ENCODE peak calls at places on chromosomes 16 and 17, in nine cellular contexts. B, A, Q, S, I, Y, F, Z and N are unnamed samples.
A peak's percentile ranks its signal among the peaks of the same experiment; 100 is the strongest.

GRCh38 chr17:5508855-5509254 is 22.5 kb downstream of the MIS12 start:
- DNase-seq in B (peak; percentile 94), A (no peak), Q (no peak), S (no peak), I (no peak), Y (no peak), F (no peak), Z (no peak), N (no peak)

GRCh38 chr17:31172388-31172787 is 77.6 kb downstream of the NF1 start:
- DNase-seq in B (no peak), A (no peak), Q (no peak), S (no peak), I (no peak), Y (no peak), F (no peak), Z (no peak), N (no peak)

GRCh38 chr16:70480127-70481105 is 26.0 kb downstream of the FCSK start:
- DNase-seq in B (no peak), A (no peak), Q (no peak), S (no peak), I (no peak), Y (no peak), F (no peak), Z (no peak), N (no peak)

GRCh38 chr17:44439168-44439567 is 49.7 kb upstream of the ITGA2B start:
- DNase-seq in B (no peak), A (no peak), Q (no peak), S (no peak), I (no peak), Y (no peak), F (no peak), Z (no peak), N (no peak)

GRCh38 chr17:40600486-40601046 is 35.3 kb upstream of the CCR7 start:
- DNase-seq in B (no peak), A (no peak), Q (no peak), S (no peak), I (no peak), Y (no peak), F (no peak), Z (no peak), N (no peak)

GRCh38 chr16:14364386-14365199 is 265.5 kb downstream of the PARN start:
- DNase-seq in B (peak; percentile 83), A (no peak), Q (no peak), S (no peak), I (no peak), Y (no peak), F (no peak), Z (no peak), N (no peak)

GRCh38 chr17:31511176-31511540 is 119.7 kb downstream of the RAB11FIP4 start:
- DNase-seq in B (no peak), A (no peak), Q (no peak), S (no peak), I (peak; percentile 75), Y (peak; percentile 86), F (no peak), Z (no peak), N (no peak)

GRCh38 chr17:19318611-19319010 is 43.9 kb downstream of the B9D1 start:
- DNase-seq in B (no peak), A (peak; percentile 8), Q (no peak), S (no peak), I (no peak), Y (no peak), F (no peak), Z (no peak), N (no peak)

GRCh38 chr16:27174007-27174406 is 29.3 kb upstream of the KDM8 start:
- DNase-seq in B (no peak), A (no peak), Q (no peak), S (no peak), I (peak; percentile 45), Y (no peak), F (peak; percentile 71), Z (no peak), N (no peak)

GRCh38 chr16:2610781-2611498 is 71.4 kb upstream of the KCTD5 start:
- DNase-seq in B (no peak), A (no peak), Q (no peak), S (no peak), I (no peak), Y (no peak), F (no peak), Z (no peak), N (no peak)

GRCh38 chr16:5633845-5634440 is 536.3 kb upstream of the EEF2KMT start:
- DNase-seq in B (peak; percentile 0), A (no peak), Q (no peak), S (no peak), I (no peak), Y (no peak), F (no peak), Z (no peak), N (no peak)

GRCh38 chr17:43905400-43905984 is 1.8 kb downstream of the MPP2 start:
- DNase-seq in B (no peak), A (no peak), Q (no peak), S (no peak), I (no peak), Y (no peak), F (no peak), Z (no peak), N (no peak)

GRCh38 chr17:75853410-75853809 is 1.7 kb downstream of the WBP2 start:
- DNase-seq in B (peak; percentile 86), A (peak; percentile 74), Q (no peak), S (no peak), I (no peak), Y (no peak), F (no peak), Z (peak; percentile 73), N (no peak)

GRCh38 chr17:12579245-12579644 is 86.4 kb upstream of the MYOCD start:
- DNase-seq in B (no peak), A (no peak), Q (no peak), S (no peak), I (no peak), Y (no peak), F (no peak), Z (no peak), N (no peak)

DNA sequence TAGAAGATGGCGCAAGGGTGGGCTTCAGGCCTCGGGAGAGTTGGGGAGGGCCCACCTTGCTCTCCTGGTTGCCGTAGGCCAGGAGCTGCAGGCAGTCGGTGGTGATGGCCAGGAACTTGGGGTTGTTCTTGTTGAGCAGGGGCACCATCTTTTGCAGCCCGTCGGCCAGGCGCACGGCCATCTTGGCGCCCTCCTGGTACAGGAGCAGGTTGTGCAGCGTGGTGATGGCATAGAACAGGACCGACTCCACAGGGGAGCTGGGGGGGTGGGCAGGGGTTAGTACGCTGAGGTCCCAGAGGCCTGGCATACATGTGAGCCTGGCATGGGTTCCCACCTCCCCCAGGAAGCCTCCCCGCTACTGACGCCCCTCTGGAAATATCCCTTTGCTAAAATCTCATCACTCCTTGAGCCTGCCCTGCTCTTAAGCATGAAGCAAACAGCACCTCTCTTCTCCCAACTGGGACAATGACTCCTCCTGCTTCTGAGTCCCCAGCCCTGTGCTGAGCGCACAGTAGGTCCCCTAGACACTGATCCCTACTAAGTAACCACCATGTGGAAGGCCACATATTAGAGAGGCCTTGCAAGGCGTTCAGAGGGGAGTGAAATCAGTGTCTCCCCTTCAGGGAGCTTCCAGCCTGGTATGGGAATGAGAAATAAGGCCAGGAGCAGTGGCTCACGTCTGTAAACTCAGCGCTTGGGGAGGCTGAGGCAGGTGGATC is 19.0 kb downstream of the JUP start:
- DNase-seq in B (no peak), A (no peak), Q (no peak), S (no peak), I (no peak), Y (no peak), F (no peak), Z (no peak), N (no peak)
- H3K36me3 ChIP-seq in B (peaks cover 88% of the 10 kb centered on the region), A (no peaks in the 10 kb centered on the region), Q (peaks cover 68% of the 10 kb centered on the region), S (no peaks in the 10 kb centered on the region), I (peaks cover 32% of the 10 kb centered on the region), Y (peaks cover 8% of the 10 kb centered on the region), F (no peaks in the 10 kb centered on the region), Z (peaks cover 86% of the 10 kb centered on the region), N (peaks cover 100% of the 10 kb centered on the region)

GRCh38 chr17:60573139-60573975 is 26.6 kb upstream of the PPM1D start:
- DNase-seq in B (peak; percentile 48), A (peak; percentile 28), Q (no peak), S (peak; percentile 30), I (no peak), Y (no peak), F (no peak), Z (no peak), N (no peak)
- TF ChIP-seq CTCF in B (no peak), A (no peak), Q (no peak), S (no peak), I (no peak), Y (no peak), F (no peak), Z (no peak), N (no peak)

GRCh38 chr16:11047939-11048500 is 103.7 kb downstream of the CLEC16A start:
- DNase-seq in B (no peak), A (no peak), Q (no peak), S (peak; percentile 44), I (no peak), Y (no peak), F (no peak), Z (no peak), N (no peak)
- H3K36me3 ChIP-seq in B (peaks cover 9% of the 10 kb centered on the region), A (no peaks in the 10 kb centered on the region), Q (no peaks in the 10 kb centered on the region), S (no peaks in the 10 kb centered on the region), I (peaks cover 7% of the 10 kb centered on the region), Y (no peaks in the 10 kb centered on the region), F (peaks cover 5% of the 10 kb centered on the region), Z (peaks cover 63% of the 10 kb centered on the region), N (peaks cover 86% of the 10 kb centered on the region)

GRCh38 chr17:80792373-80792781 is 199.3 kb upstream of the CHMP6 start:
- DNase-seq in B (peak; percentile 41), A (no peak), Q (no peak), S (peak; percentile 39), I (no peak), Y (no peak), F (no peak), Z (no peak), N (no peak)
- TF ChIP-seq CTCF in B (no peak), A (no peak), Q (no peak), S (no peak), I (no peak), Y (no peak), F (no peak), Z (no peak), N (no peak)

DNA sequence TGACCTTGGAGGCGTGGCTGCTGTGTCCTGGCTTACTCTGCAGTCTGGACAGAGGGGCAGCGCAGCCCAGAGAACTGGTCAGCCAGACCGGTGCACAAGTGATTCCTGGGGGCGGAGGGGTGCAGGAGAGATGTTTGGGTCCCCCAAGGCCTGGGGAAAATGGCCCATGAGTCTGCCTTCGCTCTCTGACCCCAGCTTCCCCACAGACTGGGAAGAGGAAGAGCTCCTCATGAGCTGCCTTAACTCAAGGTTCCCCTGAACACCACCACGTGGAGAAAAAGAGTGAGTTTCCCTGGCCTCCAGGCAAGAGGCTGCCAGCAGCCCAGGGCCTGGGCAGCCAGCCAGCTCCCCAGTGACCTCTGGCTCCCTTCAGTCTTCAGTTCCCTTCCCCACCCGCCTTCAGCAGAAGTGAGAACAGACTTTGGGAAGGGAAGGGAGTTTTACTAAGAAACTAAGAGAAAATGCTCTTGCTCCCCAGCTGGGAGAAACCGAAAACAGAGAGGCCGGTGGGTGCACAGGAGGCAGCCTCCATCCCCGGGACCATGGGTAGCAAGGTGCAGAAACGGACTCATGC is 2.0 kb upstream of the C17orf99 start:
- DNase-seq in B (peak; percentile 45), A (peak; percentile 95), Q (no peak), S (peak; percentile 73), I (peak; percentile 87), Y (peak; percentile 88), F (no peak), Z (peak; percentile 45), N (peak; percentile 92)
- H3K36me3 ChIP-seq in B (no peaks in the 10 kb centered on the region), A (no peaks in the 10 kb centered on the region), Q (no peaks in the 10 kb centered on the region), S (no peaks in the 10 kb centered on the region), I (no peaks in the 10 kb centered on the region), Y (no peaks in the 10 kb centered on the region), F (peaks cover 12% of the 10 kb centered on the region), Z (no peaks in the 10 kb centered on the region), N (no peaks in the 10 kb centered on the region)